ENCODE peak calls at places on chromosomes 7 and 10, in five cellular contexts. O, B, J, C and P are unnamed samples.

GRCh38 chr10:32616438-32616837 is 170.5 kb downstream of the CCDC7 start:
- DNase-seq in O (no peak), B (no peak), J (no peak), C (no peak), P (no peak)

GRCh38 chr10:11515596-11516418 is 95.6 kb downstream of the USP6NL start:
- DNase-seq in O (peak; percentile 60), B (no peak), J (peak; percentile 32), C (peak; percentile 29), P (no peak)

GRCh38 chr7:118245267-118246040 is 20.9 kb downstream of the ANKRD7 start:
- DNase-seq in O (peak; percentile 15), B (no peak), J (no peak), C (no peak), P (no peak)

GRCh38 chr7:140726304-140726703 is 29.8 kb downstream of the NDUFB2 start:
- DNase-seq in O (peak; percentile 17), B (no peak), J (no peak), C (no peak), P (no peak)

GRCh38 chr7:159027803-159028455 is 116.7 kb downstream of the VIPR2 start:
- DNase-seq in O (peak; percentile 39), B (peak; percentile 24), J (no peak), C (no peak), P (no peak)

GRCh38 chr7:16028103-16028502 is 341.6 kb upstream of the MEOX2 start:
- DNase-seq in O (no peak), B (no peak), J (peak; percentile 21), C (no peak), P (no peak)

GRCh38 chr10:22268503-22268902 is 47.7 kb upstream of the COMMD3 start:
- DNase-seq in O (no peak), B (no peak), J (no peak), C (no peak), P (no peak)

GRCh38 chr10:22437620-22438588 is 92.6 kb downstream of the SPAG6 start:
- DNase-seq in O (peak; percentile 23), B (no peak), J (no peak), C (no peak), P (no peak)

GRCh38 chr7:44379366-44380178 is 54.2 kb upstream of the CAMK2B start:
- DNase-seq in O (no peak), B (peak; percentile 23), J (peak; percentile 16), C (no peak), P (no peak)

GRCh38 chr10:93622942-93623341 is 10.6 kb downstream of the PDE6C start:
- DNase-seq in O (no peak), B (no peak), J (no peak), C (no peak), P (no peak)

GRCh38 chr7:110994028-110994967 is 96.6 kb upstream of the LRRN3 start:
- DNase-seq in O (no peak), B (no peak), J (no peak), C (no peak), P (no peak)

GRCh38 chr7:100779359-100779758 is 46.0 kb downstream of the ZAN start:
- DNase-seq in O (peak; percentile 36), B (no peak), J (no peak), C (no peak), P (no peak)

GRCh38 chr10:43209651-43210141 is 57.2 kb downstream of the RASGEF1A start:
- DNase-seq in O (no peak), B (no peak), J (no peak), C (peak; percentile 23), P (peak; percentile 5)

GRCh38 chr7:37999673-38000072 is 79.2 kb downstream of the EPDR1 start:
- DNase-seq in O (no peak), B (no peak), J (no peak), C (no peak), P (no peak)

GRCh38 chr10:49162761-49163160 is 25.4 kb downstream of the TMEM273 start:
- DNase-seq in O (no peak), B (no peak), J (no peak), C (no peak), P (no peak)
- H3K4me1 ChIP-seq in O (no peaks in the 10 kb centered on the region), B (no peaks in the 10 kb centered on the region), J (peaks cover 19% of the 10 kb centered on the region), C (no peaks in the 10 kb centered on the region), P (peaks cover 32% of the 10 kb centered on the region)

GRCh38 chr10:99659031-99659867 is at the start of gene ENTPD7:
- DNase-seq in O (peak; percentile 99), B (peak; percentile 98), J (peak; percentile 85), C (peak; percentile 96), P (peak; percentile 95)

GRCh38 chr10:99654791-99655190 is 4.5 kb upstream of the ENTPD7 start:
- DNase-seq in O (no peak), B (no peak), J (no peak), C (no peak), P (no peak)

GRCh38 chr10:99658622-99659030 is 683 bp upstream of the ENTPD7 start:
- DNase-seq in O (peak; percentile 24), B (peak; percentile 33), J (no peak), C (peak; percentile 45), P (peak; percentile 31)

GRCh38 chr10:99654390-99654789 is 4.9 kb upstream of the ENTPD7 start:
- DNase-seq in O (no peak), B (no peak), J (no peak), C (no peak), P (no peak)

DNA sequence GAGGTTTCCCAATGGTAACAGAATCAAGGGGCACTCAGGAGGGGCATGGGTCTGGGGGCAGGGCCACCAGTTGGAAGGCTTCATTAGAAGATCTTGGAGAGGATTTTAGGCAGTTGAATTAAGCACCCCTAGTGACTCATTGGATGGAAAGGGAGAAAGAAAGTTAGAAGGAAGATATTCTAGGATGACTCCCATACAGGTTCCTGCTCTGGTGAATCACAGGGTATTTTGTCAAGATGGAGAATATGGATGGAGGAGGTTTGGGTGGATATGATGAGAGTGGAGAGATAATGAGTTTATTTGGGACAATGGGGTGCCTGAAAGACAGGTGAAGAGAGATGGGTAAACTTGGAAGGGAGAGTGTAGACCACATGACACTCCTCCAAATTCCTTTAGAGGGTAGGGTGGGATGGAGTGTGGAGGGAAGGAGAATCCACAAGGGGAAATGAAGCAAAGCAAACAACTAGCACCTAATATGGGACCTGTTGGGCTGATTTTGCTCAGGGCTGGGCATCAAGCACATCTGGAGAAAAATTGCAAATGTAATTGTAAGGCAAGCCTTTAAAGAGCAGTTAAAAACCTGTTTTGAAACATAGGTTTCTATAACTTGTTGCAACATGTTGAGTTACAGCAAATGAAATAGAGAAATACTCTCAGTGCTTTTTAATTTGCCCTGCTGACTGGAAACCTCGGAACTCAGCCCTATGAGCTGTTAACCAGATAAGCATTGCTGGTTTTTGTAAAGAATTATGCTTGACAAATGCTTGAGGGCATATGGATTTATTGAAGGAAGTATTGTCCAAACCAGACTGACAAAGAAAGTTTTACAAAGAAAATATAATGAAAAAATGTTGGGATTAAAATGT is 2.9 kb upstream of the ENTPD7 start:
- DNase-seq in O (no peak), B (no peak), J (no peak), C (no peak), P (no peak)
- H3K4me1 ChIP-seq in O (peaks cover 11% of the 10 kb centered on the region), B (no peaks in the 10 kb centered on the region), J (peaks cover 19% of the 10 kb centered on the region), C (no peaks in the 10 kb centered on the region), P (peaks cover 26% of the 10 kb centered on the region)

GRCh38 chr10:113019692-113020424 is 69.8 kb downstream of the TCF7L2 start:
- DNase-seq in O (peak; percentile 85), B (no peak), J (no peak), C (no peak), P (no peak)
- H3K4me1 ChIP-seq in O (peaks cover 45% of the 10 kb centered on the region), B (peaks cover 12% of the 10 kb centered on the region), J (peaks cover 14% of the 10 kb centered on the region), C (peaks cover 32% of the 10 kb centered on the region), P (peaks cover 80% of the 10 kb centered on the region)

GRCh38 chr10:95445223-95445836 is 115.8 kb downstream of the SORBS1 start:
- DNase-seq in O (no peak), B (no peak), J (no peak), C (peak; percentile 88), P (peak; percentile 81)
- H3K4me1 ChIP-seq in O (no peaks in the 10 kb centered on the region), B (peaks cover 2% of the 10 kb centered on the region), J (peaks cover 8% of the 10 kb centered on the region), C (peaks cover 61% of the 10 kb centered on the region), P (peaks cover 100% of the 10 kb centered on the region)

GRCh38 chr7:47677093-47677492 is 95.2 kb upstream of the TNS3 start:
- DNase-seq in O (no peak), B (no peak), J (no peak), C (no peak), P (no peak)
- H3K4me1 ChIP-seq in O (peaks cover 35% of the 10 kb centered on the region), B (peaks cover 21% of the 10 kb centered on the region), J (peaks cover 29% of the 10 kb centered on the region), C (no peaks in the 10 kb centered on the region), P (no peaks in the 10 kb centered on the region)

GRCh38 chr10:68606918-68607317 is 46.8 kb downstream of the TET1 start:
- DNase-seq in O (no peak), B (no peak), J (no peak), C (no peak), P (no peak)

GRCh38 chr10:68604441-68604840 is 44.3 kb downstream of the TET1 start:
- DNase-seq in O (peak; percentile 5), B (no peak), J (no peak), C (no peak), P (no peak)

GRCh38 chr10:68601490-68602265 is 41.5 kb downstream of the TET1 start:
- DNase-seq in O (no peak), B (no peak), J (no peak), C (no peak), P (no peak)

GRCh38 chr10:68602434-68602833 is 42.3 kb downstream of the TET1 start:
- DNase-seq in O (no peak), B (no peak), J (peak; percentile 44), C (no peak), P (no peak)

DNA sequence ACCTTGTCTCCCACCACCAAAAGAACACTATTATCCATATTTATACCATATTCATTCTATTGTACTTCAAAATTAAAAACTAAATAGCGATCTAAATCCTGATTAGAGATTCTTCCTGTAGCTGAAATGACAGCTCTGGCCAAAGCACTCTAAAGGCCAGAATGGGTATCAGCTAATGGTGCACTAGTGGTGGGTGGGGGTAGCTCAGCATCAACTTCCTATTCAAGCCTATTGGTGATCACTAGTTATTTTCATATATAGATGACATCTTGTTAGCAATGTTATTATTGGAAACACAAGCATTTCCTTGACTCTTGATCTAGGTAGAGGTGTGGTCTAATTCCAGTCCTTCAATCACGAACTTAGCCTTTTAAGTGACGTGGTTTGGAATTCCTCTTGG is 43.6 kb downstream of the TET1 start:
- DNase-seq in O (no peak), B (no peak), J (no peak), C (no peak), P (no peak)
- H3K4me1 ChIP-seq in O (peaks cover 49% of the 10 kb centered on the region), B (no peaks in the 10 kb centered on the region), J (peaks cover 54% of the 10 kb centered on the region), C (peaks cover 11% of the 10 kb centered on the region), P (peaks cover 37% of the 10 kb centered on the region)

DNA sequence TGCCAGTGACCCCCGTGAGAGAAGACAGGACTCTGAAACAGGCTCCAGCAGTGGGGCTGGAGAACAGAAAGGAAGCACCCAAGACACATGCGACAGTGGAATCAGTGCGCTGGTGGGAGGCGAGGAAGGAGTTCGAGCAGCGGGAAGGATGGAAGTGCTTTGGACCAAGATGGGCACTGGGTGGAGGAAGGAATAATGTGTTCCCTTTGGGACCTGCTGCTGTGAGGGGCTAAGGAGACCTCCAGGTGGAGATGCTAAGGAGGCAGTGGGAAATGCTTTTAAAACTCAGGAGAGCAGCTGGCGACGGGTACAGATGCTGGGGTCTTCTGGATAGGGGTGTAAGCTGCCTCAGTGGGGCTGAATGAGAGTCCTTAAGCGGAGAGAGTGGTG is 109.7 kb upstream of the ANLN start:
- DNase-seq in O (no peak), B (no peak), J (no peak), C (no peak), P (no peak)
- H3K4me1 ChIP-seq in O (peaks cover 49% of the 10 kb centered on the region), B (peaks cover 31% of the 10 kb centered on the region), J (peaks cover 48% of the 10 kb centered on the region), C (peaks cover 20% of the 10 kb centered on the region), P (peaks cover 77% of the 10 kb centered on the region)